ENCODE peak calls at places on chromosomes 6 and 20, in nine cellular contexts. Z, B, V, S, F, C, O, Q and H are unnamed samples.

GRCh38 chr6:84773431-84774173 is 9.2 kb upstream of the TBX18 start:
- DNase-seq in Z (peak), B (no peak), V (peak), S (no peak), F (peak), C (no peak), O (peak), Q (no peak), H (peak)

GRCh38 chr6:135183532-135184440 is 2.7 kb downstream of the MYB start:
- DNase-seq in Z (peak), B (peak), V (peak), S (peak), F (peak), C (peak), O (peak), Q (peak), H (peak)

GRCh38 chr6:27178001-27178730 is 69.3 kb upstream of the PRSS16 start:
- DNase-seq in Z (peak), B (peak), V (peak), S (peak), F (peak), C (peak), O (peak), Q (peak), H (peak)

GRCh38 chr6:140036176-140036575 is 661.7 kb upstream of the CITED2 start:
- DNase-seq in Z (no peak), B (no peak), V (no peak), S (no peak), F (no peak), C (no peak), O (no peak), Q (no peak), H (no peak)

GRCh38 chr20:20009784-20010253 is 7.3 kb upstream of the NAA20 start:
- DNase-seq in Z (no peak), B (no peak), V (no peak), S (no peak), F (no peak), C (no peak), O (no peak), Q (no peak), H (no peak)

GRCh38 chr6:37025621-37026466 is 20.4 kb downstream of the FGD2 start:
- DNase-seq in Z (no peak), B (no peak), V (no peak), S (no peak), F (no peak), C (no peak), O (no peak), Q (no peak), H (no peak)

GRCh38 chr6:38176797-38177751 is 357.5 kb downstream of the ZFAND3 start:
- DNase-seq in Z (no peak), B (no peak), V (no peak), S (peak), F (no peak), C (no peak), O (peak), Q (no peak), H (no peak)

GRCh38 chr6:48111143-48111506 is at the start of gene PTCHD4:
- DNase-seq in Z (no peak), B (no peak), V (peak), S (no peak), F (no peak), C (no peak), O (peak), Q (peak), H (peak)

GRCh38 chr6:136307351-136307750 is 17.7 kb upstream of the BCLAF1 start:
- DNase-seq in Z (no peak), B (no peak), V (no peak), S (no peak), F (no peak), C (no peak), O (no peak), Q (no peak), H (no peak)

GRCh38 chr6:5333653-5334052 is 72.3 kb downstream of the FARS2 start:
- DNase-seq in Z (no peak), B (no peak), V (peak), S (no peak), F (no peak), C (no peak), O (peak), Q (peak), H (peak)

GRCh38 chr6:142537612-142538478 is 236.0 kb downstream of the ADGRG6 start:
- DNase-seq in Z (no peak), B (no peak), V (no peak), S (no peak), F (no peak), C (peak), O (peak), Q (no peak), H (peak)

GRCh38 chr6:3363296-3364025 is 93.4 kb downstream of the SLC22A23 start:
- DNase-seq in Z (no peak), B (no peak), V (no peak), S (no peak), F (no peak), C (no peak), O (peak), Q (no peak), H (no peak)

GRCh38 chr6:163120223-163120622 is 294.3 kb upstream of the QKI start:
- DNase-seq in Z (no peak), B (no peak), V (no peak), S (no peak), F (no peak), C (no peak), O (no peak), Q (no peak), H (no peak)

GRCh38 chr6:41027251-41027650 is 11.8 kb downstream of the UNC5CL start:
- DNase-seq in Z (no peak), B (no peak), V (no peak), S (no peak), F (peak), C (no peak), O (no peak), Q (no peak), H (no peak)

GRCh38 chr6:143822584-143823024 is 20.5 kb upstream of the LTV1 start:
- DNase-seq in Z (no peak), B (no peak), V (peak), S (no peak), F (no peak), C (no peak), O (peak), Q (peak), H (peak)

GRCh38 chr6:31158863-31159855 is 770 bp downstream of the TCF19 start:
- DNase-seq in Z (peak), B (peak), V (no peak), S (peak), F (peak), C (peak), O (peak), Q (no peak), H (peak)

GRCh38 chr20:22403860-22404608 is 180.3 kb downstream of the FOXA2 start:
- DNase-seq in Z (no peak), B (no peak), V (no peak), S (no peak), F (peak), C (no peak), O (peak), Q (no peak), H (no peak)

GRCh38 chr6:61675734-61676133 is 610.3 kb downstream of the KHDRBS2 start:
- DNase-seq in Z (no peak), B (no peak), V (no peak), S (no peak), F (no peak), C (no peak), O (no peak), Q (no peak), H (no peak)

GRCh38 chr20:53574819-53575218 is 18.8 kb downstream of the ZNF217 start:
- DNase-seq in Z (peak), B (no peak), V (no peak), S (no peak), F (no peak), C (no peak), O (peak), Q (no peak), H (no peak)

GRCh38 chr6:135280375-135281136 is 99.4 kb downstream of the MYB start:
- DNase-seq in Z (no peak), B (no peak), V (no peak), S (no peak), F (no peak), C (no peak), O (no peak), Q (no peak), H (peak)

GRCh38 chr6:13261464-13261994 is 66.8 kb downstream of the TBC1D7 start:
- DNase-seq in Z (no peak), B (peak), V (no peak), S (no peak), F (peak), C (peak), O (no peak), Q (no peak), H (no peak)

GRCh38 chr20:50335105-50335504 is 144.5 kb downstream of the CEBPB start:
- DNase-seq in Z (no peak), B (peak), V (no peak), S (no peak), F (no peak), C (no peak), O (peak), Q (no peak), H (peak)

GRCh38 chr6:154460306-154461071 is 50.0 kb downstream of the CNKSR3 start:
- DNase-seq in Z (no peak), B (no peak), V (peak), S (no peak), F (no peak), C (no peak), O (peak), Q (peak), H (peak)

GRCh38 chr6:111639266-111639665 is 33.6 kb upstream of the TRAF3IP2 start:
- DNase-seq in Z (no peak), B (no peak), V (no peak), S (no peak), F (no peak), C (no peak), O (no peak), Q (no peak), H (no peak)

GRCh38 chr20:25369971-25370370 is 20.7 kb downstream of the ABHD12 start:
- DNase-seq in Z (no peak), B (no peak), V (no peak), S (no peak), F (no peak), C (no peak), O (no peak), Q (no peak), H (no peak)

GRCh38 chr20:31392836-31393235 is 2.4 kb upstream of the DEFB119 start:
- DNase-seq in Z (no peak), B (no peak), V (no peak), S (no peak), F (no peak), C (no peak), O (no peak), Q (no peak), H (no peak)

GRCh38 chr6:42078391-42078790 is 28.1 kb downstream of the TAF8 start:
- DNase-seq in Z (no peak), B (no peak), V (no peak), S (no peak), F (no peak), C (no peak), O (no peak), Q (no peak), H (no peak)

GRCh38 chr6:12760911-12761310 is 44.3 kb downstream of the PHACTR1 start:
- DNase-seq in Z (no peak), B (no peak), V (no peak), S (no peak), F (no peak), C (no peak), O (no peak), Q (no peak), H (peak)

GRCh38 chr6:7058250-7058923 is 49.4 kb upstream of the RREB1 start:
- DNase-seq in Z (no peak), B (no peak), V (peak), S (peak), F (no peak), C (no peak), O (peak), Q (peak), H (peak)

GRCh38 chr20:32763202-32763999 is 1.2 kb downstream of the DNMT3B start:
- DNase-seq in Z (no peak), B (peak), V (no peak), S (peak), F (peak), C (no peak), O (no peak), Q (no peak), H (no peak)

GRCh38 chr6:143941852-143942627 is 66.0 kb downstream of the PLAGL1 start:
- DNase-seq in Z (peak), B (peak), V (peak), S (no peak), F (peak), C (peak), O (peak), Q (peak), H (peak)

GRCh38 chr6:142518126-142518525 is 216.3 kb downstream of the ADGRG6 start:
- DNase-seq in Z (no peak), B (no peak), V (no peak), S (peak), F (no peak), C (no peak), O (peak), Q (no peak), H (peak)

GRCh38 chr20:62711703-62712101 is 3.1 kb downstream of the NTSR1 start:
- DNase-seq in Z (no peak), B (no peak), V (no peak), S (peak), F (no peak), C (no peak), O (no peak), Q (no peak), H (no peak)

GRCh38 chr6:106804238-106805016 is 170.1 kb downstream of the CD24 start:
- DNase-seq in Z (no peak), B (no peak), V (no peak), S (no peak), F (no peak), C (no peak), O (no peak), Q (no peak), H (no peak)